ENCODE peak calls at places on chromosomes 1 and 21, in five cellular contexts. U is psoas muscle, D is stomach, O is body of pancreas, F is neuronal stem cell. H is an unnamed sample. For H3K36me3 and H3K4me1, the result is how much of the 10 kb centered on the place peaks cover.

GRCh38 chr1:224707849-224708725 is 92.0 kb downstream of the CNIH3 start:
- DNase-seq in D (no peak), U (no peak), F (no peak), O (no peak), H (no peak)

GRCh38 chr1:109791495-109792040 is 27.8 kb upstream of the EPS8L3 start:
- DNase-seq in U (no peak), D (peak), F (no peak), O (no peak), H (no peak)

GRCh38 chr1:71882241-71883036 is 399.9 kb downstream of the NEGR1 start:
- DNase-seq in U (no peak), D (no peak), F (no peak), O (no peak), H (no peak)

GRCh38 chr1:217911908-217912307 is 280.8 kb downstream of the SPATA17 start:
- DNase-seq in D (no peak), O (no peak), U (no peak), F (no peak), H (no peak)

GRCh38 chr1:183995322-183996035 is 42.0 kb downstream of the COLGALT2 start:
- DNase-seq in O (no peak), U (peak), F (no peak), D (no peak), H (no peak)

GRCh38 chr1:168469690-168470089 is 74.1 kb downstream of the XCL2 start:
- DNase-seq in F (no peak), O (peak), U (peak), D (peak), H (peak)

GRCh38 chr1:228972576-228972975 is 237.3 kb downstream of the RHOU start:
- DNase-seq in U (no peak), O (no peak), F (no peak), D (no peak), H (no peak)

GRCh38 chr21:17889171-17889570 is 70.0 kb upstream of the C21orf91 start:
- DNase-seq in O (no peak), D (no peak), U (no peak), F (no peak), H (no peak)

GRCh38 chr1:62746086-62746808 is 37.7 kb upstream of the ATG4C start:
- DNase-seq in F (no peak), D (no peak), O (no peak), U (no peak), H (no peak)

GRCh38 chr1:201591348-201591747 is 52.4 kb downstream of the NAV1 start:
- DNase-seq in U (no peak), D (no peak), O (no peak), F (no peak), H (no peak)

GRCh38 chr1:221089273-221089672 is 210.0 kb downstream of the HLX start:
- DNase-seq in F (no peak), O (no peak), U (no peak), D (no peak), H (no peak)

GRCh38 chr21:23402929-23403520 is 2204.3 kb downstream of the MRPL39 start:
- DNase-seq in F (no peak), O (no peak), U (no peak), D (no peak), H (no peak)

GRCh38 chr21:39430457-39430856 is 15.1 kb downstream of the LCA5L start:
- DNase-seq in F (no peak), D (no peak), O (no peak), U (no peak), H (no peak)

GRCh38 chr1:54188291-54188690 is 11.5 kb downstream of the CYB5RL start:
- DNase-seq in F (no peak), D (no peak), O (no peak), U (no peak), H (no peak)

GRCh38 chr1:112872551-112872962 is 83.4 kb downstream of the SLC16A1 start:
- DNase-seq in U (no peak), D (no peak), F (no peak), O (no peak), H (no peak)

GRCh38 chr1:34126486-34126885 is 38.5 kb downstream of the CSMD2 start:
- DNase-seq in O (no peak), F (no peak), U (no peak), D (no peak), H (no peak)

GRCh38 chr1:170682809-170683208 is 18.9 kb downstream of the PRRX1 start:
- DNase-seq in U (no peak), D (no peak), O (no peak), F (no peak), H (no peak)

GRCh38 chr1:244341455-244342450 is 110.0 kb downstream of the ADSS2 start:
- DNase-seq in O (no peak), F (no peak), D (no peak), U (no peak), H (peak)

GRCh38 chr1:36351222-36351977 is 28.0 kb upstream of the EVA1B start:
- DNase-seq in O (no peak), F (peak), U (no peak), D (no peak), H (no peak)

GRCh38 chr1:61051455-61052392 is 30.6 kb upstream of the NFIA start:
- DNase-seq in F (no peak), U (peak), O (no peak), D (no peak), H (no peak)

GRCh38 chr1:42877380-42877779 is 31.0 kb downstream of the ZNF691 start:
- DNase-seq in D (no peak), U (no peak), F (no peak), O (no peak), H (no peak)

GRCh38 chr1:248288385-248288784 is 10.6 kb upstream of the OR2T33 start:
- DNase-seq in U (no peak), O (no peak), F (no peak), D (no peak), H (no peak)

GRCh38 chr1:204754821-204755220 is 69.3 kb upstream of the LRRN2 start:
- DNase-seq in D (no peak), O (no peak), U (no peak), F (no peak), H (no peak)

GRCh38 chr1:42006836-42007235 is 88.1 kb upstream of the HIVEP3 start:
- DNase-seq in O (no peak), U (no peak), F (no peak), D (no peak), H (no peak)

GRCh38 chr1:27656157-27656893 is 15.7 kb downstream of the IFI6 start:
- DNase-seq in F (no peak), O (no peak), D (no peak), U (peak), H (no peak)

GRCh38 chr1:26337625-26338024 is 16.3 kb downstream of the CRYBG2 start:
- DNase-seq in U (no peak), F (no peak), O (no peak), D (no peak), H (no peak)

GRCh38 chr1:169550294-169550693 is 36.0 kb downstream of the F5 start:
- DNase-seq in F (peak), O (no peak), D (no peak), U (no peak), H (no peak)

GRCh38 chr1:44603718-44604117 is 70.6 kb downstream of the TMEM53 start:
- DNase-seq in D (peak), F (no peak), O (peak), U (no peak), H (no peak)

GRCh38 chr1:3419415-3420204 is 34.9 kb upstream of the ARHGEF16 start:
- DNase-seq in U (no peak), O (no peak), F (no peak), D (peak), H (no peak)

GRCh38 chr1:3417082-3417728 is 37.3 kb upstream of the ARHGEF16 start:
- DNase-seq in D (peak), O (no peak), F (no peak), U (no peak), H (no peak)

GRCh38 chr1:3420218-3420951 is 34.1 kb upstream of the ARHGEF16 start:
- DNase-seq in F (no peak), D (no peak), O (no peak), U (no peak), H (no peak)

GRCh38 chr1:3417954-3418353 is 36.5 kb upstream of the ARHGEF16 start:
- DNase-seq in U (no peak), O (no peak), F (no peak), D (peak), H (no peak)

GRCh38 chr1:3418600-3418999 is 35.9 kb upstream of the ARHGEF16 start:
- DNase-seq in U (no peak), O (no peak), F (no peak), D (peak), H (no peak)
- H3K36me3 ChIP-seq in U (under half), O (under half), F (under half), D (under half), H (under half)

DNA sequence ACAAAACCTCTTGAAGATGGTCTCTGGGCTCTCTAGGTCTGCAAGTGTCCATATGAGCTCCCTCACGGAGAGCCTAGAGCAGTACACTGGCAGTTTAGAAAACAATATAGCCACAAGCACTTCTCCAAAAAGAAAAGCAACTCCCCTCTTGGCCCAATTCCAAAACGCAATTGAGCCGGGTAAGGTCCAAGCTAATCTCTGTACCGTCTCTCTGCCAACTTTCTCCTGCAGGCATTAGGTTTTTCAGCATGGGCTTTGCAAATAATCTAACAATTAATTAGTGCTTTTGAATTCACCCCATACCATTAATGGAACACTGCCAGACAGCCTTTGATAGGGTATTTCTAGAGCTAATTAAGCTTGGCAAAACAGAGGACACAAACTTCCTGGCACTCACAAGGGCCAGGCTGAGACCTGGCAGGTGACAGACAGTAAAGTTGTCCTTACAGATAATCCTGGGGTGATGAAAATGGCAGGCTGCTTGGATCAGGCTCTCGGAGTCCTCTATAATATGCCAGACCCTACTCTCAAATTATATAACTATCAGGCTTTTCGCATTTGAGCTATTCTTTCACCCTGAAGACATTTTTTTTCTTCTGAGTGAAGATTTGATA is 39.8 kb downstream of the TGFBR3 start:
- DNase-seq in D (peak), U (no peak), F (no peak), O (peak), H (no peak)
- H3K4me1 ChIP-seq in D (under half), U (under half), F (under half), O (under half), H (under half)

GRCh38 chr1:179911812-179912211 is 29.7 kb downstream of the TOR1AIP1 start:
- DNase-seq in O (no peak), F (no peak), U (no peak), D (no peak), H (no peak)

GRCh38 chr1:179910934-179911333 is 28.8 kb downstream of the TOR1AIP1 start:
- DNase-seq in O (no peak), F (no peak), D (no peak), U (no peak), H (no peak)
- H3K36me3 ChIP-seq in O (under half), F (half or more), D (half or more), U (half or more), H (under half)

GRCh38 chr1:66924756-66925557 is at the start of the genes DNAI4 and MIER1:
- DNase-seq in U (peak), D (peak), O (peak), F (peak), H (peak)

GRCh38 chr1:66925944-66926343 is 1.2 kb downstream of the MIER1 start:
- DNase-seq in U (no peak), D (no peak), F (no peak), O (no peak), H (no peak)

GRCh38 chr1:66929289-66929688 is 4.5 kb downstream of the MIER1 start:
- DNase-seq in F (no peak), O (no peak), U (no peak), D (no peak), H (no peak)

GRCh38 chr1:66927528-66927927 is 2.7 kb downstream of the MIER1 start:
- DNase-seq in F (no peak), D (no peak), O (no peak), U (no peak), H (no peak)

GRCh38 chr1:66925558-66925910 is 744 bp downstream of the MIER1 start:
- DNase-seq in U (no peak), F (no peak), D (no peak), O (no peak), H (no peak)
- H3K4me1 ChIP-seq in U (under half), F (under half), D (under half), O (under half), H (under half)

GRCh38 chr1:22601610-22602009 is 34.8 kb upstream of the C1QA start:
- DNase-seq in O (no peak), F (no peak), U (no peak), D (no peak), H (no peak)
- H3K36me3 ChIP-seq in O (under half), F (under half), U (under half), D (under half), H (under half)

GRCh38 chr1:9538669-9539164 is 548 bp upstream of the SLC25A33 start:
- DNase-seq in U (peak), O (peak), F (no peak), D (no peak), H (no peak)

GRCh38 chr1:9542425-9542824 is 3.2 kb downstream of the SLC25A33 start:
- DNase-seq in F (no peak), D (no peak), O (no peak), U (no peak), H (no peak)

GRCh38 chr1:9539165-9539828 is at the start of gene SLC25A33:
- DNase-seq in F (peak), O (peak), U (peak), D (peak), H (peak)

GRCh38 chr1:9537863-9538668 is 1.2 kb upstream of the SLC25A33 start:
- DNase-seq in U (no peak), D (peak), F (no peak), O (peak), H (peak)

GRCh38 chr1:9539829-9540550 is 725 bp downstream of the SLC25A33 start:
- DNase-seq in D (peak), O (peak), F (peak), U (peak), H (no peak)
- H3K4me1 ChIP-seq in D (under half), O (under half), F (under half), U (under half), H (under half)

GRCh38 chr21:43976661-43977060 is 35.4 kb upstream of the TRAPPC10 start:
- DNase-seq in D (peak), O (no peak), U (no peak), F (no peak), H (no peak)

GRCh38 chr21:43974791-43975468 is 37.2 kb upstream of the TRAPPC10 start:
- DNase-seq in F (no peak), O (no peak), U (no peak), D (no peak), H (no peak)

GRCh38 chr21:43973634-43973955 is 38.5 kb upstream of the TRAPPC10 start:
- DNase-seq in O (no peak), D (no peak), F (no peak), U (no peak), H (no peak)

GRCh38 chr21:43978060-43978459 is 34.0 kb upstream of the TRAPPC10 start:
- DNase-seq in O (no peak), F (no peak), D (no peak), U (no peak), H (no peak)

DNA sequence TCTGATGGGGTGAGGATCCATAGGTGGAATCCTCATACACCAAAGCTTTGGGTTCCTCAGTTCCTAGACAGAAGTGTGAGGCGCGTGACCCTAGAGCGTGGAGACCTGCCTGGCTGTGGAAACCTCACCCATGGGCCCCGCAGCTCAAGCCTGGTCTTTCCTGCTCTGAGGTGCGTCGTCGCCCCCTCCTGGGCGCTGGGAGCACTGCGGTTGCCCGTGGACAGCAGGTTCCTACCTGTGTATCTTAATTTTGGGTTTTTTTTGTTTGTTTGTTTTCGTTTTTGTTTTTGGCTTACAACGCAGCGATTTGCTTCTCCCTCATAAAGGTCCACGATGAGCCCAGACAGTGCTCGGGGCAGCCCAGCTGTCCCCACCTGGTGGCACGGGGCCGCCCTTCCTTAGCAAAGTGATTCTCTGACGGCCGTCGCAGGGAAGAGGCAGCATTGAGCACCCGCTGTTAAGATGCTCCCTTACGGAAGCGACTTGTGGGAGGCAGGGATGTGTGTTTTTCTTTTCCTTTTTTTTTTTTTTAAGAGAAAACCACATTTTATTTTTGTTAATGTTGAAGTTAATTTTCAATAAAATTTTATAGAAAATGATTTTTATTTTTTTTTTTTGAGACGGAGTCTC is 36.5 kb upstream of the TRAPPC10 start:
- DNase-seq in U (peak), O (peak), D (peak), F (peak), H (peak)
- H3K36me3 ChIP-seq in U (half or more), O (under half), D (half or more), F (under half), H (under half)

GRCh38 chr1:111141245-111141644 is 1.2 kb downstream of the CEPT1 start:
- DNase-seq in U (no peak), D (no peak), F (no peak), O (no peak), H (no peak)

GRCh38 chr1:111139956-111140679 is at the start of the genes CEPT1 and DRAM2:
- DNase-seq in F (peak), D (peak), U (peak), O (peak), H (peak)

GRCh38 chr1:111141803-111142202 is 1.8 kb downstream of the CEPT1 start:
- DNase-seq in O (no peak), D (no peak), U (no peak), F (no peak), H (no peak)

GRCh38 chr1:111140680-111140967 is 601 bp downstream of the CEPT1 start:
- DNase-seq in O (no peak), U (no peak), D (peak), F (no peak), H (peak)

GRCh38 chr1:111142358-111142975 is 2.4 kb downstream of the CEPT1 start:
- DNase-seq in U (no peak), D (no peak), F (no peak), O (no peak), H (no peak)
- H3K4me1 ChIP-seq in U (under half), D (under half), F (under half), O (under half), H (under half)

GRCh38 chr1:108190686-108191416 is 9.3 kb downstream of the SLC25A24 start:
- DNase-seq in D (no peak), U (no peak), F (no peak), O (no peak), H (no peak)

GRCh38 chr1:108193333-108193732 is 6.8 kb downstream of the SLC25A24 start:
- DNase-seq in U (no peak), F (no peak), O (no peak), D (no peak), H (no peak)

GRCh38 chr1:108190001-108190634 is 10.0 kb downstream of the SLC25A24 start:
- DNase-seq in U (no peak), D (no peak), F (no peak), O (no peak), H (no peak)

GRCh38 chr1:108194051-108194450 is 6.1 kb downstream of the SLC25A24 start:
- DNase-seq in O (no peak), D (no peak), U (no peak), F (no peak), H (no peak)

GRCh38 chr1:108192581-108192980 is 7.6 kb downstream of the SLC25A24 start:
- DNase-seq in F (no peak), D (no peak), U (no peak), O (no peak), H (no peak)
- H3K36me3 ChIP-seq in F (half or more), D (under half), U (under half), O (under half), H (under half)

GRCh38 chr1:202805886-202806511 is 2.2 kb downstream of the KDM5B start:
- DNase-seq in O (no peak), D (no peak), F (no peak), U (no peak), H (no peak)
- H3K4me1 ChIP-seq in O (under half), D (under half), F (under half), U (under half), H (under half)